ENCODE peak calls at places on chromosomes 1 and 21, in nine cellular contexts. One of them, this sample, is unnamed.

GRCh38 chr1:37486680-37487618 is 12.6 kb downstream of the ZC3H12A start:
- DNase-seq in stomach: peak; percentile 85
- DNase-seq in transverse colon: peak; percentile 81
- DNase-seq in GM12891: peak; percentile 67
- DNase-seq in upper lobe of left lung: peak; percentile 92
- DNase-seq in prostate gland: no peak
- DNase-seq in sigmoid colon: peak; percentile 90
- DNase-seq in vagina: no peak
- DNase-seq in breast epithelium: peak; percentile 77
- DNase-seq in this sample: peak; percentile 86

GRCh38 chr1:232600430-232601258 is 29.3 kb downstream of the SIPA1L2 start:
- DNase-seq in prostate gland: no peak
- DNase-seq in sigmoid colon: no peak
- DNase-seq in stomach: no peak
- DNase-seq in upper lobe of left lung: no peak
- DNase-seq in transverse colon: no peak
- DNase-seq in vagina: no peak
- DNase-seq in breast epithelium: no peak
- DNase-seq in GM12891: no peak
- DNase-seq in this sample: no peak

GRCh38 chr1:171329251-171329650 is 15.3 kb downstream of the FMO4 start:
- DNase-seq in upper lobe of left lung: no peak
- DNase-seq in GM12891: no peak
- DNase-seq in stomach: no peak
- DNase-seq in transverse colon: no peak
- DNase-seq in sigmoid colon: no peak
- DNase-seq in prostate gland: no peak
- DNase-seq in breast epithelium: no peak
- DNase-seq in vagina: no peak
- DNase-seq in this sample: no peak

GRCh38 chr1:64917328-64917861 is 49.0 kb downstream of the JAK1 start:
- DNase-seq in transverse colon: peak; percentile 42
- DNase-seq in vagina: no peak
- DNase-seq in GM12891: no peak
- DNase-seq in upper lobe of left lung: no peak
- DNase-seq in stomach: peak; percentile 48
- DNase-seq in prostate gland: no peak
- DNase-seq in sigmoid colon: peak; percentile 91
- DNase-seq in breast epithelium: no peak
- DNase-seq in this sample: no peak

GRCh38 chr1:65319141-65319540 is 9.8 kb downstream of the DNAJC6 start:
- DNase-seq in prostate gland: no peak
- DNase-seq in vagina: no peak
- DNase-seq in stomach: no peak
- DNase-seq in upper lobe of left lung: no peak
- DNase-seq in transverse colon: no peak
- DNase-seq in GM12891: no peak
- DNase-seq in breast epithelium: no peak
- DNase-seq in sigmoid colon: no peak
- DNase-seq in this sample: no peak

GRCh38 chr1:233244183-233244582 is 51.3 kb downstream of the PCNX2 start:
- DNase-seq in breast epithelium: no peak
- DNase-seq in vagina: no peak
- DNase-seq in prostate gland: no peak
- DNase-seq in upper lobe of left lung: no peak
- DNase-seq in sigmoid colon: no peak
- DNase-seq in GM12891: no peak
- DNase-seq in transverse colon: peak; percentile 58
- DNase-seq in stomach: peak; percentile 52
- DNase-seq in this sample: no peak

GRCh38 chr21:25640671-25641292 is 1.7 kb downstream of the JAM2 start:
- DNase-seq in prostate gland: no peak
- DNase-seq in transverse colon: no peak
- DNase-seq in stomach: no peak
- DNase-seq in sigmoid colon: no peak
- DNase-seq in upper lobe of left lung: no peak
- DNase-seq in GM12891: no peak
- DNase-seq in breast epithelium: no peak
- DNase-seq in vagina: no peak
- DNase-seq in this sample: no peak

GRCh38 chr21:37636152-37636860 is 269.7 kb downstream of the DYRK1A start:
- DNase-seq in prostate gland: no peak
- DNase-seq in upper lobe of left lung: no peak
- DNase-seq in breast epithelium: no peak
- DNase-seq in stomach: no peak
- DNase-seq in transverse colon: no peak
- DNase-seq in GM12891: no peak
- DNase-seq in vagina: no peak
- DNase-seq in sigmoid colon: no peak
- DNase-seq in this sample: no peak

GRCh38 chr21:26945916-26946315 is 21.0 kb downstream of the ADAMTS5 start:
- DNase-seq in upper lobe of left lung: no peak
- DNase-seq in prostate gland: no peak
- DNase-seq in vagina: no peak
- DNase-seq in breast epithelium: no peak
- DNase-seq in sigmoid colon: no peak
- DNase-seq in transverse colon: no peak
- DNase-seq in GM12891: no peak
- DNase-seq in stomach: no peak
- DNase-seq in this sample: no peak

GRCh38 chr1:21634481-21635137 is 34.5 kb downstream of the RAP1GAP start:
- DNase-seq in GM12891: no peak
- DNase-seq in vagina: no peak
- DNase-seq in transverse colon: peak; percentile 60
- DNase-seq in stomach: peak; percentile 91
- DNase-seq in upper lobe of left lung: no peak
- DNase-seq in breast epithelium: peak; percentile 93
- DNase-seq in prostate gland: peak; percentile 86
- DNase-seq in sigmoid colon: no peak
- DNase-seq in this sample: no peak

GRCh38 chr1:33296824-33297223 is 24.1 kb downstream of the A3GALT2 start:
- DNase-seq in stomach: peak; percentile 31
- DNase-seq in upper lobe of left lung: no peak
- DNase-seq in prostate gland: no peak
- DNase-seq in breast epithelium: no peak
- DNase-seq in sigmoid colon: peak; percentile 36
- DNase-seq in transverse colon: no peak
- DNase-seq in vagina: no peak
- DNase-seq in GM12891: no peak
- DNase-seq in this sample: no peak

GRCh38 chr21:35254752-35255138 is 205.6 kb upstream of the RUNX1 start:
- DNase-seq in GM12891: no peak
- DNase-seq in breast epithelium: no peak
- DNase-seq in vagina: no peak
- DNase-seq in transverse colon: no peak
- DNase-seq in sigmoid colon: no peak
- DNase-seq in prostate gland: no peak
- DNase-seq in stomach: no peak
- DNase-seq in upper lobe of left lung: no peak
- DNase-seq in this sample: no peak

GRCh38 chr1:228736844-228737415 is 1.7 kb downstream of the RHOU start:
- DNase-seq in breast epithelium: no peak
- DNase-seq in sigmoid colon: no peak
- DNase-seq in transverse colon: no peak
- DNase-seq in stomach: no peak
- DNase-seq in upper lobe of left lung: no peak
- DNase-seq in GM12891: no peak
- DNase-seq in prostate gland: no peak
- DNase-seq in vagina: no peak
- DNase-seq in this sample: no peak

GRCh38 chr1:168803696-168804510 is 74.9 kb upstream of the DPT start:
- DNase-seq in transverse colon: peak; percentile 32
- DNase-seq in upper lobe of left lung: no peak
- DNase-seq in GM12891: no peak
- DNase-seq in breast epithelium: no peak
- DNase-seq in stomach: no peak
- DNase-seq in sigmoid colon: no peak
- DNase-seq in prostate gland: peak; percentile 5
- DNase-seq in vagina: no peak
- DNase-seq in this sample: no peak

GRCh38 chr1:117820694-117821381 is 108.6 kb downstream of the GDAP2 start:
- DNase-seq in transverse colon: no peak
- DNase-seq in breast epithelium: no peak
- DNase-seq in stomach: no peak
- DNase-seq in vagina: no peak
- DNase-seq in upper lobe of left lung: no peak
- DNase-seq in GM12891: no peak
- DNase-seq in prostate gland: no peak
- DNase-seq in sigmoid colon: no peak
- DNase-seq in this sample: no peak

GRCh38 chr21:42565206-42565810 is 51.7 kb downstream of the SLC37A1 start:
- DNase-seq in prostate gland: no peak
- DNase-seq in GM12891: no peak
- DNase-seq in vagina: no peak
- DNase-seq in stomach: peak; percentile 22
- DNase-seq in upper lobe of left lung: no peak
- DNase-seq in transverse colon: peak; percentile 6
- DNase-seq in breast epithelium: peak; percentile 42
- DNase-seq in sigmoid colon: peak; percentile 54
- DNase-seq in this sample: no peak

GRCh38 chr1:212974735-212975606 is 24.6 kb downstream of the VASH2 start:
- DNase-seq in vagina: no peak
- DNase-seq in upper lobe of left lung: no peak
- DNase-seq in prostate gland: no peak
- DNase-seq in stomach: peak; percentile 9
- DNase-seq in breast epithelium: no peak
- DNase-seq in transverse colon: no peak
- DNase-seq in GM12891: no peak
- DNase-seq in sigmoid colon: peak; percentile 37
- DNase-seq in this sample: no peak
- TF ChIP-seq POLR2AphosphoS5 in vagina: no peak
- TF ChIP-seq POLR2AphosphoS5 in upper lobe of left lung: no peak
- TF ChIP-seq POLR2AphosphoS5 in prostate gland: no peak
- TF ChIP-seq POLR2AphosphoS5 in stomach: no peak
- TF ChIP-seq POLR2AphosphoS5 in breast epithelium: no peak
- TF ChIP-seq POLR2AphosphoS5 in transverse colon: no peak
- TF ChIP-seq POLR2AphosphoS5 in GM12891: no peak
- TF ChIP-seq POLR2AphosphoS5 in sigmoid colon: no peak
- TF ChIP-seq POLR2AphosphoS5 in this sample: no peak

GRCh38 chr1:159015440-159015909 is 5.8 kb downstream of the IFI16 start:
- DNase-seq in vagina: no peak
- DNase-seq in GM12891: peak; percentile 21
- DNase-seq in transverse colon: peak; percentile 67
- DNase-seq in prostate gland: peak; percentile 13
- DNase-seq in sigmoid colon: peak; percentile 83
- DNase-seq in stomach: peak; percentile 47
- DNase-seq in breast epithelium: no peak
- DNase-seq in upper lobe of left lung: no peak
- DNase-seq in this sample: peak; percentile 72
- TF ChIP-seq POLR2AphosphoS5 in vagina: peak; percentile 97
- TF ChIP-seq POLR2AphosphoS5 in GM12891: peak; percentile 86
- TF ChIP-seq POLR2AphosphoS5 in transverse colon: peak; percentile 67
- TF ChIP-seq POLR2AphosphoS5 in prostate gland: peak; percentile 49
- TF ChIP-seq POLR2AphosphoS5 in sigmoid colon: peak; percentile 81
- TF ChIP-seq POLR2AphosphoS5 in stomach: peak; percentile 88
- TF ChIP-seq POLR2AphosphoS5 in breast epithelium: peak; percentile 92
- TF ChIP-seq POLR2AphosphoS5 in upper lobe of left lung: peak; percentile 79
- TF ChIP-seq POLR2AphosphoS5 in this sample: no peak

GRCh38 chr1:207797229-207797973 is 45.5 kb downstream of the CD46 start:
- DNase-seq in transverse colon: peak; percentile 90
- DNase-seq in prostate gland: peak; percentile 85
- DNase-seq in vagina: no peak
- DNase-seq in upper lobe of left lung: no peak
- DNase-seq in stomach: peak; percentile 92
- DNase-seq in breast epithelium: peak; percentile 87
- DNase-seq in GM12891: no peak
- DNase-seq in sigmoid colon: peak; percentile 88
- DNase-seq in this sample: peak; percentile 88
- TF ChIP-seq POLR2AphosphoS5 in transverse colon: peak; percentile 15
- TF ChIP-seq POLR2AphosphoS5 in prostate gland: peak; percentile 51
- TF ChIP-seq POLR2AphosphoS5 in vagina: peak; percentile 75
- TF ChIP-seq POLR2AphosphoS5 in upper lobe of left lung: peak; percentile 29
- TF ChIP-seq POLR2AphosphoS5 in stomach: peak; percentile 86
- TF ChIP-seq POLR2AphosphoS5 in breast epithelium: no peak
- TF ChIP-seq POLR2AphosphoS5 in GM12891: no peak
- TF ChIP-seq POLR2AphosphoS5 in sigmoid colon: peak; percentile 29
- TF ChIP-seq POLR2AphosphoS5 in this sample: peak; percentile 64

GRCh38 chr1:41023279-41023990 is 1.9 kb upstream of the SLFNL1 start:
- DNase-seq in upper lobe of left lung: no peak
- DNase-seq in prostate gland: no peak
- DNase-seq in GM12891: no peak
- DNase-seq in vagina: no peak
- DNase-seq in sigmoid colon: no peak
- DNase-seq in stomach: no peak
- DNase-seq in transverse colon: no peak
- DNase-seq in breast epithelium: no peak
- DNase-seq in this sample: peak; percentile 67
- TF ChIP-seq POLR2AphosphoS5 in upper lobe of left lung: no peak
- TF ChIP-seq POLR2AphosphoS5 in prostate gland: no peak
- TF ChIP-seq POLR2AphosphoS5 in GM12891: peak; percentile 8
- TF ChIP-seq POLR2AphosphoS5 in vagina: no peak
- TF ChIP-seq POLR2AphosphoS5 in sigmoid colon: no peak
- TF ChIP-seq POLR2AphosphoS5 in stomach: no peak
- TF ChIP-seq POLR2AphosphoS5 in transverse colon: no peak
- TF ChIP-seq POLR2AphosphoS5 in breast epithelium: no peak
- TF ChIP-seq POLR2AphosphoS5 in this sample: peak; percentile 31

GRCh38 chr1:67814121-67814772 is 19.0 kb downstream of the GNG12 start:
- DNase-seq in GM12891: no peak
- DNase-seq in sigmoid colon: no peak
- DNase-seq in vagina: no peak
- DNase-seq in prostate gland: peak; percentile 24
- DNase-seq in breast epithelium: no peak
- DNase-seq in upper lobe of left lung: no peak
- DNase-seq in stomach: no peak
- DNase-seq in transverse colon: no peak
- DNase-seq in this sample: no peak
- TF ChIP-seq POLR2AphosphoS5 in GM12891: no peak
- TF ChIP-seq POLR2AphosphoS5 in sigmoid colon: no peak
- TF ChIP-seq POLR2AphosphoS5 in vagina: peak; percentile 74
- TF ChIP-seq POLR2AphosphoS5 in prostate gland: peak; percentile 73
- TF ChIP-seq POLR2AphosphoS5 in breast epithelium: no peak
- TF ChIP-seq POLR2AphosphoS5 in upper lobe of left lung: no peak
- TF ChIP-seq POLR2AphosphoS5 in stomach: no peak
- TF ChIP-seq POLR2AphosphoS5 in transverse colon: peak; percentile 51
- TF ChIP-seq POLR2AphosphoS5 in this sample: no peak

DNA sequence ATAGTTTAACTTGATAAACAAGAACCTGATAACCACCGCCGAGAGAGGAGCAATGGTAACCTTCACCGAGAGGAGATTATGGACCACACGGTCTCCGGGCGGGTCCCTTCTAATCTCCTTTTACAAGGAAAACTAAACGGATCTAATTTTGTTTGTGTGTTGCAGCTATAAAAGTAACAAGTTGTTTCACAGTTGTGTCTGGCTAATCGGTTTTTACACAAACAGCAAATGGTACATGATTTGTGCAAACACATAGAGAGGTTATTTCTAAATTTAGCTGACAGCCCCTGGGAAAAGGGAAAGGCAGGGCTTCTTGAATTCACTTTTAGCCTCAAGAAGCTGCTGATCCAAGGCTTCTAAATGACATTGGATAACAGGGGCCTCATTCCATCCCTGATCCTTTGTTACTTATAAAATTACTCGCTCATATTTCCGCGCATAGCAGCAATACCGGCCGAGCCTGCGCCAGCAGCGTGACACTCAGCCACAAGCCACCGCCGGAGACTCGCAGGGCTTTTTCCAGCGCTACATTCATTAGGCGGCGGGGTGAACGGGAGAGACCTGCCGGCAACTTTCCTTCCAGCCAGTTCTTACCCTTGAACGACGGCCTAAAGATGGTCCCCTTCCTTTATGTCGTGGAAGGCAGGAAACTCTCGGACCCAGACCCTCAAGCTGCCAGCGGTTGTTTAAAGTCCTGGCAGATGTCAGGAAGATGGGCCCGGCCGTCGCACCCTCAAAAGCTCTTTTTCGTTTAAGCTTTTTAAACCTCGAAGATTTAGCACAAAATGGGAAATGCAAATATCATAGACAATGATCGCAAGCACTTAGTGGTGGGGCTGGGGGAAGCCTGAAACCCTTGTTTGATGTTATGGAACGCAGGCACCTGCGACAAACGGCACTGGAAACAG is 4.4 kb downstream of the FOXD3 start:
- DNase-seq in transverse colon: no peak
- DNase-seq in upper lobe of left lung: no peak
- DNase-seq in vagina: no peak
- DNase-seq in breast epithelium: no peak
- DNase-seq in GM12891: no peak
- DNase-seq in prostate gland: no peak
- DNase-seq in stomach: no peak
- DNase-seq in sigmoid colon: no peak
- DNase-seq in this sample: no peak
- TF ChIP-seq POLR2AphosphoS5 in transverse colon: no peak
- TF ChIP-seq POLR2AphosphoS5 in upper lobe of left lung: no peak
- TF ChIP-seq POLR2AphosphoS5 in vagina: no peak
- TF ChIP-seq POLR2AphosphoS5 in breast epithelium: no peak
- TF ChIP-seq POLR2AphosphoS5 in GM12891: no peak
- TF ChIP-seq POLR2AphosphoS5 in prostate gland: no peak
- TF ChIP-seq POLR2AphosphoS5 in stomach: no peak
- TF ChIP-seq POLR2AphosphoS5 in sigmoid colon: no peak
- TF ChIP-seq POLR2AphosphoS5 in this sample: no peak

This sample was measured in K562.